ENCODE peak calls at places on chromosomes 12 and 14, in six cellular contexts. One of them, this sample, is unnamed.

GRCh38 chr14:42806909-42807315 is 1200.2 kb downstream of the LRFN5 start:
- DNase-seq in anterior cingulate cortex: no peak
- DNase-seq in BE2C: no peak
- DNase-seq in transverse colon: no peak
- DNase-seq in gastrocnemius medialis: no peak
- DNase-seq in stimulated activated CD4-positive, alpha-beta T cell treated with anti-CD3 and anti-CD28 coated beads, Interleukin-1b, Interleukin-23, amount 100 ng/mL, for 1 hour: no peak
- DNase-seq in this sample: no peak

GRCh38 chr12:122880668-122881067 is 15.3 kb downstream of the VPS37B start:
- DNase-seq in transverse colon: no peak
- DNase-seq in gastrocnemius medialis: no peak
- DNase-seq in anterior cingulate cortex: peak; percentile 63
- DNase-seq in stimulated activated CD4-positive, alpha-beta T cell treated with anti-CD3 and anti-CD28 coated beads, Interleukin-1b, Interleukin-23, amount 100 ng/mL, for 1 hour: no peak
- DNase-seq in BE2C: no peak
- DNase-seq in this sample: no peak

GRCh38 chr12:19971881-19972280 is 396.5 kb upstream of the PDE3A start:
- DNase-seq in transverse colon: no peak
- DNase-seq in stimulated activated CD4-positive, alpha-beta T cell treated with anti-CD3 and anti-CD28 coated beads, Interleukin-1b, Interleukin-23, amount 100 ng/mL, for 1 hour: no peak
- DNase-seq in anterior cingulate cortex: no peak
- DNase-seq in BE2C: no peak
- DNase-seq in gastrocnemius medialis: no peak
- DNase-seq in this sample: no peak

GRCh38 chr12:105261010-105261409 is 25.0 kb upstream of the APPL2 start:
- DNase-seq in transverse colon: no peak
- DNase-seq in stimulated activated CD4-positive, alpha-beta T cell treated with anti-CD3 and anti-CD28 coated beads, Interleukin-1b, Interleukin-23, amount 100 ng/mL, for 1 hour: no peak
- DNase-seq in gastrocnemius medialis: no peak
- DNase-seq in BE2C: no peak
- DNase-seq in anterior cingulate cortex: no peak
- DNase-seq in this sample: no peak

GRCh38 chr14:76077340-76077739 is 74.4 kb upstream of the GPATCH2L start:
- DNase-seq in gastrocnemius medialis: no peak
- DNase-seq in anterior cingulate cortex: no peak
- DNase-seq in transverse colon: no peak
- DNase-seq in stimulated activated CD4-positive, alpha-beta T cell treated with anti-CD3 and anti-CD28 coated beads, Interleukin-1b, Interleukin-23, amount 100 ng/mL, for 1 hour: no peak
- DNase-seq in BE2C: no peak
- DNase-seq in this sample: no peak

GRCh38 chr12:65822732-65823480 is 1.4 kb upstream of the HMGA2 start:
- DNase-seq in anterior cingulate cortex: no peak
- DNase-seq in gastrocnemius medialis: no peak
- DNase-seq in BE2C: no peak
- DNase-seq in stimulated activated CD4-positive, alpha-beta T cell treated with anti-CD3 and anti-CD28 coated beads, Interleukin-1b, Interleukin-23, amount 100 ng/mL, for 1 hour: no peak
- DNase-seq in transverse colon: peak; percentile 60
- DNase-seq in this sample: no peak

GRCh38 chr14:50836515-50836914 is 5.6 kb upstream of the NIN start:
- DNase-seq in stimulated activated CD4-positive, alpha-beta T cell treated with anti-CD3 and anti-CD28 coated beads, Interleukin-1b, Interleukin-23, amount 100 ng/mL, for 1 hour: no peak
- DNase-seq in gastrocnemius medialis: no peak
- DNase-seq in transverse colon: no peak
- DNase-seq in anterior cingulate cortex: no peak
- DNase-seq in BE2C: no peak
- DNase-seq in this sample: no peak

GRCh38 chr12:91921555-91921954 is 224.1 kb downstream of the BTG1 start:
- DNase-seq in BE2C: no peak
- DNase-seq in anterior cingulate cortex: no peak
- DNase-seq in stimulated activated CD4-positive, alpha-beta T cell treated with anti-CD3 and anti-CD28 coated beads, Interleukin-1b, Interleukin-23, amount 100 ng/mL, for 1 hour: no peak
- DNase-seq in gastrocnemius medialis: no peak
- DNase-seq in transverse colon: no peak
- DNase-seq in this sample: no peak

GRCh38 chr14:103734081-103734888 is 18.7 kb downstream of the ZFYVE21 start:
- DNase-seq in anterior cingulate cortex: no peak
- DNase-seq in gastrocnemius medialis: no peak
- DNase-seq in BE2C: no peak
- DNase-seq in transverse colon: no peak
- DNase-seq in stimulated activated CD4-positive, alpha-beta T cell treated with anti-CD3 and anti-CD28 coated beads, Interleukin-1b, Interleukin-23, amount 100 ng/mL, for 1 hour: no peak
- DNase-seq in this sample: no peak

This sample was measured in breast epithelium.